ENCODE peak calls at places on chromosomes 4 and X, in seven cellular contexts. One of them, this sample, is unnamed.

GRCh38 chr4:142088906-142089305 is 452.5 kb downstream of the IL15 start:
- DNase-seq in gastrocnemius medialis: no peak
- DNase-seq in AG04450: no peak
- DNase-seq in hepatocyte: no peak
- DNase-seq in Caco-2: no peak
- DNase-seq in PC-9: no peak
- DNase-seq in cardiac muscle cell: no peak
- DNase-seq in this sample: no peak

GRCh38 chr4:82587826-82588225 is 26.0 kb upstream of the TMEM150C start:
- DNase-seq in gastrocnemius medialis: no peak
- DNase-seq in AG04450: no peak
- DNase-seq in hepatocyte: no peak
- DNase-seq in Caco-2: no peak
- DNase-seq in PC-9: no peak
- DNase-seq in cardiac muscle cell: no peak
- DNase-seq in this sample: no peak

GRCh38 chr4:85243857-85244256 is 231.1 kb upstream of the ARHGAP24 start:
- DNase-seq in gastrocnemius medialis: no peak
- DNase-seq in AG04450: no peak
- DNase-seq in hepatocyte: no peak
- DNase-seq in Caco-2: no peak
- DNase-seq in PC-9: no peak
- DNase-seq in cardiac muscle cell: peak; percentile 5
- DNase-seq in this sample: peak; percentile 17

GRCh38 chr4:39353478-39354177 is 12.5 kb downstream of the RFC1 start:
- DNase-seq in gastrocnemius medialis: no peak
- DNase-seq in AG04450: no peak
- DNase-seq in hepatocyte: peak; percentile 20
- DNase-seq in Caco-2: no peak
- DNase-seq in PC-9: no peak
- DNase-seq in cardiac muscle cell: no peak
- DNase-seq in this sample: peak; percentile 72

GRCh38 chr4:39348371-39349265 is 17.5 kb downstream of the RFC1 start:
- DNase-seq in gastrocnemius medialis: no peak
- DNase-seq in AG04450: no peak
- DNase-seq in hepatocyte: peak; percentile 10
- DNase-seq in Caco-2: no peak
- DNase-seq in PC-9: peak; percentile 8
- DNase-seq in cardiac muscle cell: no peak
- DNase-seq in this sample: peak; percentile 35

GRCh38 chr4:4872148-4872903 is 12.9 kb downstream of the MSX1 start:
- DNase-seq in gastrocnemius medialis: no peak
- DNase-seq in AG04450: no peak
- DNase-seq in hepatocyte: peak; percentile 42
- DNase-seq in Caco-2: no peak
- DNase-seq in PC-9: no peak
- DNase-seq in cardiac muscle cell: peak; percentile 39
- DNase-seq in this sample: no peak

GRCh38 chr4:52096048-52096447 is 44.9 kb downstream of the SPATA18 start:
- DNase-seq in gastrocnemius medialis: no peak
- DNase-seq in AG04450: no peak
- DNase-seq in hepatocyte: peak; percentile 9
- DNase-seq in Caco-2: no peak
- DNase-seq in PC-9: no peak
- DNase-seq in cardiac muscle cell: no peak
- DNase-seq in this sample: peak; percentile 87

GRCh38 chr4:15444879-15445576 is 17.2 kb downstream of the C1QTNF7 start:
- DNase-seq in gastrocnemius medialis: no peak
- DNase-seq in AG04450: no peak
- DNase-seq in hepatocyte: no peak
- DNase-seq in Caco-2: no peak
- DNase-seq in PC-9: peak; percentile 15
- DNase-seq in cardiac muscle cell: no peak
- DNase-seq in this sample: peak; percentile 79

GRCh38 chr4:25767877-25768475 is 94.8 kb downstream of the SEL1L3 start:
- DNase-seq in gastrocnemius medialis: peak; percentile 6
- DNase-seq in AG04450: peak; percentile 32
- DNase-seq in hepatocyte: peak; percentile 85
- DNase-seq in Caco-2: peak; percentile 55
- DNase-seq in PC-9: peak; percentile 37
- DNase-seq in cardiac muscle cell: peak; percentile 80
- DNase-seq in this sample: peak; percentile 63

GRCh38 chr4:39922389-39922788 is 55.3 kb downstream of the PDS5A start:
- DNase-seq in gastrocnemius medialis: no peak
- DNase-seq in AG04450: no peak
- DNase-seq in hepatocyte: no peak
- DNase-seq in Caco-2: no peak
- DNase-seq in PC-9: no peak
- DNase-seq in cardiac muscle cell: no peak
- DNase-seq in this sample: no peak

GRCh38 chr4:14831447-14831846 is 170.8 kb upstream of the CPEB2 start:
- DNase-seq in gastrocnemius medialis: no peak
- DNase-seq in AG04450: no peak
- DNase-seq in hepatocyte: no peak
- DNase-seq in Caco-2: no peak
- DNase-seq in PC-9: no peak
- DNase-seq in cardiac muscle cell: no peak
- DNase-seq in this sample: peak; percentile 32

GRCh38 chr4:74039065-74039763 is 725 bp upstream of the CXCL3 start:
- DNase-seq in gastrocnemius medialis: no peak
- DNase-seq in AG04450: no peak
- DNase-seq in hepatocyte: no peak
- DNase-seq in Caco-2: no peak
- DNase-seq in PC-9: no peak
- DNase-seq in cardiac muscle cell: no peak
- DNase-seq in this sample: no peak

GRCh38 chrX:11434607-11435006 is 141.4 kb downstream of the AMELX start:
- DNase-seq in gastrocnemius medialis: no peak
- DNase-seq in AG04450: no peak
- DNase-seq in hepatocyte: no peak
- DNase-seq in Caco-2: no peak
- DNase-seq in PC-9: no peak
- DNase-seq in cardiac muscle cell: no peak
- DNase-seq in this sample: no peak

GRCh38 chr4:145069361-145069760 is 28.6 kb downstream of the ANAPC10 start:
- DNase-seq in gastrocnemius medialis: no peak
- DNase-seq in AG04450: peak; percentile 16
- DNase-seq in hepatocyte: no peak
- DNase-seq in Caco-2: no peak
- DNase-seq in PC-9: no peak
- DNase-seq in cardiac muscle cell: no peak
- DNase-seq in this sample: peak; percentile 73

GRCh38 chrX:11792461-11793421 is 34.7 kb downstream of the MSL3 start:
- DNase-seq in gastrocnemius medialis: no peak
- DNase-seq in AG04450: no peak
- DNase-seq in hepatocyte: no peak
- DNase-seq in Caco-2: no peak
- DNase-seq in PC-9: no peak
- DNase-seq in cardiac muscle cell: no peak
- DNase-seq in this sample: no peak

GRCh38 chr4:56743550-56743949 is 62.5 kb upstream of the HOPX start:
- DNase-seq in gastrocnemius medialis: no peak
- DNase-seq in AG04450: no peak
- DNase-seq in hepatocyte: peak; percentile 64
- DNase-seq in Caco-2: peak; percentile 81
- DNase-seq in PC-9: no peak
- DNase-seq in cardiac muscle cell: no peak
- DNase-seq in this sample: no peak

GRCh38 chrX:97704474-97704873 is 820.8 kb downstream of the RPA4 start:
- DNase-seq in gastrocnemius medialis: no peak
- DNase-seq in AG04450: no peak
- DNase-seq in hepatocyte: no peak
- DNase-seq in Caco-2: no peak
- DNase-seq in PC-9: no peak
- DNase-seq in cardiac muscle cell: no peak
- DNase-seq in this sample: no peak

GRCh38 chr4:114226968-114227760 is 247.7 kb upstream of the ARSJ start:
- DNase-seq in gastrocnemius medialis: no peak
- DNase-seq in AG04450: no peak
- DNase-seq in hepatocyte: no peak
- DNase-seq in Caco-2: no peak
- DNase-seq in PC-9: no peak
- DNase-seq in cardiac muscle cell: no peak
- DNase-seq in this sample: no peak

GRCh38 chr4:182495986-182496385 is 252.8 kb downstream of the TENM3 start:
- DNase-seq in gastrocnemius medialis: no peak
- DNase-seq in AG04450: no peak
- DNase-seq in hepatocyte: no peak
- DNase-seq in Caco-2: no peak
- DNase-seq in PC-9: no peak
- DNase-seq in cardiac muscle cell: no peak
- DNase-seq in this sample: no peak

GRCh38 chrX:129091097-129091496 is 432.2 kb downstream of the SMARCA1 start:
- DNase-seq in gastrocnemius medialis: no peak
- DNase-seq in AG04450: no peak
- DNase-seq in hepatocyte: no peak
- DNase-seq in Caco-2: no peak
- DNase-seq in PC-9: no peak
- DNase-seq in cardiac muscle cell: no peak
- DNase-seq in this sample: no peak

GRCh38 chrX:121254336-121254735 is 206.9 kb downstream of the GLUD2 start:
- DNase-seq in gastrocnemius medialis: no peak
- DNase-seq in AG04450: no peak
- DNase-seq in hepatocyte: no peak
- DNase-seq in Caco-2: no peak
- DNase-seq in PC-9: no peak
- DNase-seq in cardiac muscle cell: no peak
- DNase-seq in this sample: no peak

GRCh38 chr4:148800943-148801342 is 358.7 kb upstream of the NR3C2 start:
- DNase-seq in gastrocnemius medialis: no peak
- DNase-seq in AG04450: no peak
- DNase-seq in hepatocyte: no peak
- DNase-seq in Caco-2: no peak
- DNase-seq in PC-9: no peak
- DNase-seq in cardiac muscle cell: no peak
- DNase-seq in this sample: no peak

GRCh38 chr4:137768881-137769280 is 236.6 kb upstream of the PCDH18 start:
- DNase-seq in gastrocnemius medialis: no peak
- DNase-seq in AG04450: no peak
- DNase-seq in hepatocyte: no peak
- DNase-seq in Caco-2: no peak
- DNase-seq in PC-9: no peak
- DNase-seq in cardiac muscle cell: no peak
- DNase-seq in this sample: peak; percentile 12

GRCh38 chr4:15963568-15963967 is 593 bp upstream of the FGFBP2 start:
- DNase-seq in gastrocnemius medialis: no peak
- DNase-seq in AG04450: no peak
- DNase-seq in hepatocyte: no peak
- DNase-seq in Caco-2: no peak
- DNase-seq in PC-9: no peak
- DNase-seq in cardiac muscle cell: no peak
- DNase-seq in this sample: no peak

GRCh38 chr4:632391-632790 is 7.0 kb downstream of the PDE6B start:
- DNase-seq in gastrocnemius medialis: no peak
- DNase-seq in AG04450: no peak
- DNase-seq in hepatocyte: no peak
- DNase-seq in Caco-2: no peak
- DNase-seq in PC-9: no peak
- DNase-seq in cardiac muscle cell: no peak
- DNase-seq in this sample: no peak
- H3K27me3 ChIP-seq in gastrocnemius medialis: no peaks in the 10 kb centered on the region
- H3K27me3 ChIP-seq in AG04450: no peaks in the 10 kb centered on the region
- H3K27me3 ChIP-seq in hepatocyte: no peaks in the 10 kb centered on the region
- H3K27me3 ChIP-seq in Caco-2: no peaks in the 10 kb centered on the region
- H3K27me3 ChIP-seq in PC-9: peaks cover 84% of the 10 kb centered on the region
- H3K27me3 ChIP-seq in cardiac muscle cell: no peaks in the 10 kb centered on the region
- H3K27me3 ChIP-seq in this sample: no peaks in the 10 kb centered on the region

GRCh38 chrX:50677789-50678188 is 136.2 kb downstream of the SHROOM4 start:
- DNase-seq in gastrocnemius medialis: no peak
- DNase-seq in AG04450: no peak
- DNase-seq in hepatocyte: no peak
- DNase-seq in Caco-2: no peak
- DNase-seq in PC-9: no peak
- DNase-seq in cardiac muscle cell: no peak
- DNase-seq in this sample: peak; percentile 8

GRCh38 chrX:50684871-50685270 is 129.1 kb downstream of the SHROOM4 start:
- DNase-seq in gastrocnemius medialis: no peak
- DNase-seq in AG04450: no peak
- DNase-seq in hepatocyte: no peak
- DNase-seq in Caco-2: no peak
- DNase-seq in PC-9: no peak
- DNase-seq in cardiac muscle cell: no peak
- DNase-seq in this sample: no peak

GRCh38 chrX:50680990-50681389 is 133.0 kb downstream of the SHROOM4 start:
- DNase-seq in gastrocnemius medialis: no peak
- DNase-seq in AG04450: no peak
- DNase-seq in hepatocyte: no peak
- DNase-seq in Caco-2: no peak
- DNase-seq in PC-9: no peak
- DNase-seq in cardiac muscle cell: no peak
- DNase-seq in this sample: peak; percentile 22
- TF ChIP-seq CTCF in gastrocnemius medialis: no peak
- TF ChIP-seq CTCF in AG04450: peak; percentile 38
- TF ChIP-seq CTCF in hepatocyte: peak; percentile 22
- TF ChIP-seq CTCF in Caco-2: no peak
- TF ChIP-seq CTCF in PC-9: no peak
- TF ChIP-seq CTCF in cardiac muscle cell: peak; percentile 52
- TF ChIP-seq CTCF in this sample: peak; percentile 44

DNA sequence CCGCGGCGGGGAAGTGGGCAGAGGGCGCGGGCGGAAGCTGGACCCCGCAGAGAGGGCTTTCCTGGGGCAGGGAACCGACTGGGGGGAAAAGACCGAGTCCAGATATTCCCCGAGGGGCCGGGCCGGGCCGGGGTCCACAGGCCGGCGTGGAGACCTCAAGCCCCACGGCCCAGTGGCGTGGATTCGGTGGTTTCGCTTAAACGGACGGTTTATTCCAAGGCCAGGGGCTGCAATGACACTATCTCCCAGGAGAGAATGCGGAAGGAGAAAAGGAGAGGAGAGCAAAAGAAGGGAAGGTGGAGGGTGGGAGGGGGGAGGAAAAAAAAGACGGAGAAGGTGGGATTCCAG is 10.8 kb downstream of the ARX start:
- DNase-seq in gastrocnemius medialis: no peak
- DNase-seq in AG04450: no peak
- DNase-seq in hepatocyte: no peak
- DNase-seq in Caco-2: no peak
- DNase-seq in PC-9: no peak
- DNase-seq in cardiac muscle cell: no peak
- DNase-seq in this sample: no peak
- H3K27me3 ChIP-seq in gastrocnemius medialis: peaks cover 19% of the 10 kb centered on the region
- H3K27me3 ChIP-seq in AG04450: peaks cover 65% of the 10 kb centered on the region
- H3K27me3 ChIP-seq in hepatocyte: peaks cover 96% of the 10 kb centered on the region
- H3K27me3 ChIP-seq in Caco-2: no peaks in the 10 kb centered on the region
- H3K27me3 ChIP-seq in PC-9: no peaks in the 10 kb centered on the region
- H3K27me3 ChIP-seq in cardiac muscle cell: peaks cover 100% of the 10 kb centered on the region
- H3K27me3 ChIP-seq in this sample: peaks cover 17% of the 10 kb centered on the region

DNA sequence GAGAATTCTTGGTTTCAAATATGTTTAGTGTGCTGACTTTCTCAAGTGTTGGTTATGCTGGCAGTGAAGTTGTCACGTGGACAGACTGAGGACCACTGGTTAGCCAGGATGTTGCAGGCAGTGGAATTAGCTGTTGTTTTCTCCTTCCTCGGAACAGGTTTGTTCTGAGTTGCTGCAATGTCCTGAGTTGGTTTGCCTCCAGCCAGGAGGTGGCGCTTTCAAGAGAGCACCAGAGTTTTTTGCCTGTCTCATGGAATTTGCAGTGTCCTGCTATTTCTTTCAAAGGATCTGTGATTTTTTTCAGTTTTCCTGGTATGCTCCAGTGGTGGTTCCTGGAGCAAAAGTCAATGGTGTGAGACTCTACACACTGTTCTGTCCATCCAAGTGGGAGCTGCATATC is 158.1 kb upstream of the CXorf66 start:
- DNase-seq in gastrocnemius medialis: no peak
- DNase-seq in AG04450: no peak
- DNase-seq in hepatocyte: no peak
- DNase-seq in Caco-2: no peak
- DNase-seq in PC-9: peak; percentile 2
- DNase-seq in cardiac muscle cell: no peak
- DNase-seq in this sample: peak; percentile 11
- TF ChIP-seq CTCF in gastrocnemius medialis: no peak
- TF ChIP-seq CTCF in AG04450: no peak
- TF ChIP-seq CTCF in hepatocyte: peak; percentile 35
- TF ChIP-seq CTCF in Caco-2: no peak
- TF ChIP-seq CTCF in PC-9: no peak
- TF ChIP-seq CTCF in cardiac muscle cell: peak; percentile 30
- TF ChIP-seq CTCF in this sample: peak; percentile 49